ENCODE peak calls at places on chromosomes 11 and 22, in nine cellular contexts. C, G, X, T, P, O, J, D and Z are unnamed samples.

GRCh38 chr22:38760477-38761201 is 4.8 kb upstream of the SUN2 start:
- DNase-seq in T (no peak), C (no peak), J (no peak), D (no peak), O (no peak), P (peak), G (no peak), X (peak), Z (no peak)

GRCh38 chr11:63999349-64000025 is 13.2 kb downstream of the OTUB1 start:
- DNase-seq in C (no peak), D (peak), J (peak), O (no peak), T (peak), X (peak), P (peak), G (peak), Z (no peak)

GRCh38 chr11:102436546-102436945 is 16.0 kb downstream of the TMEM123 start:
- DNase-seq in D (no peak), O (no peak), T (no peak), X (peak), C (no peak), J (no peak), P (peak), G (no peak), Z (no peak)

GRCh38 chr11:104011031-104011430 is 25.4 kb upstream of the DDI1 start:
- DNase-seq in X (no peak), P (peak), T (no peak), D (no peak), G (no peak), O (no peak), J (no peak), C (no peak), Z (no peak)

GRCh38 chr11:22193348-22194051 is 615 bp downstream of the ANO5 start:
- DNase-seq in T (no peak), X (no peak), P (no peak), J (peak), G (peak), C (peak), D (peak), O (peak), Z (no peak)

GRCh38 chr22:36301851-36302250 is 48.9 kb downstream of the APOL1 start:
- DNase-seq in J (no peak), D (no peak), X (peak), C (no peak), T (no peak), O (no peak), P (peak), G (no peak), Z (no peak)

GRCh38 chr11:94924074-94925031 is 49.0 kb downstream of the CWC15 start:
- DNase-seq in P (no peak), C (no peak), X (no peak), J (no peak), D (no peak), G (no peak), O (no peak), T (peak), Z (no peak)

GRCh38 chr22:50329236-50329635 is 2.4 kb upstream of the DENND6B start:
- DNase-seq in G (no peak), O (no peak), C (no peak), X (peak), J (no peak), T (no peak), D (no peak), P (peak), Z (no peak)

GRCh38 chr11:6096417-6096816 is 11.1 kb upstream of the OR56B4 start:
- DNase-seq in G (no peak), O (no peak), D (no peak), J (no peak), P (no peak), T (no peak), C (no peak), X (no peak), Z (no peak)